ENCODE peak calls at places on chromosomes 4 and X, in four cellular contexts. H is fibroblast of lung, M is right atrium auricular region, Q is transverse colon. P is an unnamed sample.
A peak's percentile ranks its signal among the peaks of the same experiment; 100 is the strongest.

GRCh38 chrX:124651031-124651430 is 304.7 kb downstream of the SH2D1A start:
- DNase-seq in H (no peak), M (no peak), Q (no peak), P (no peak)

GRCh38 chr4:8516996-8517550 is 63.1 kb upstream of the GPR78 start:
- DNase-seq in H (no peak), M (no peak), Q (no peak), P (no peak)

GRCh38 chr4:164058775-164059174 is 564.3 kb downstream of the TMA16 start:
- DNase-seq in H (peak; percentile 56), M (no peak), Q (no peak), P (no peak)

GRCh38 chr4:8128096-8128856 is 30.3 kb downstream of the ABLIM2 start:
- DNase-seq in H (no peak), M (no peak), Q (no peak), P (no peak)

GRCh38 chrX:20913760-20914159 is 460.5 kb upstream of the CNKSR2 start:
- DNase-seq in H (no peak), M (no peak), Q (no peak), P (no peak)

GRCh38 chrX:71492086-71493065 is 40.5 kb upstream of the OGT start:
- DNase-seq in H (peak; percentile 51), M (peak; percentile 60), Q (peak; percentile 44), P (peak; percentile 37)

GRCh38 chrX:69121321-69122000 is 43.8 kb downstream of the PJA1 start:
- DNase-seq in H (no peak), M (no peak), Q (no peak), P (no peak)

GRCh38 chrX:134246282-134246681 is 9.3 kb downstream of the CCDC160 start:
- DNase-seq in H (no peak), M (no peak), Q (no peak), P (no peak)

GRCh38 chr4:75723117-75723801 is 1.1 kb upstream of the USO1 start:
- DNase-seq in H (peak; percentile 72), M (no peak), Q (no peak), P (no peak)

GRCh38 chr4:169115897-169116254 is 105.8 kb upstream of the CBR4 start:
- DNase-seq in H (peak; percentile 100), M (no peak), Q (peak; percentile 19), P (no peak)

GRCh38 chrX:110432831-110433230 is 74.2 kb downstream of the RTL9 start:
- DNase-seq in H (no peak), M (no peak), Q (no peak), P (no peak)

GRCh38 chrX:110435191-110435590 is 76.5 kb downstream of the RTL9 start:
- DNase-seq in H (no peak), M (no peak), Q (no peak), P (no peak)

GRCh38 chrX:110430293-110431076 is 71.8 kb downstream of the RTL9 start:
- DNase-seq in H (no peak), M (no peak), Q (no peak), P (no peak)

GRCh38 chrX:110428144-110428543 is 69.5 kb downstream of the RTL9 start:
- DNase-seq in H (peak; percentile 57), M (no peak), Q (no peak), P (no peak)

GRCh38 chrX:110432066-110432465 is 73.4 kb downstream of the RTL9 start:
- DNase-seq in H (no peak), M (no peak), Q (no peak), P (no peak)
- H3K4me3 ChIP-seq in H (no peak overlapping the region), M (no peak overlapping the region), Q (no peak overlapping the region), P (no peak overlapping the region)

DNA sequence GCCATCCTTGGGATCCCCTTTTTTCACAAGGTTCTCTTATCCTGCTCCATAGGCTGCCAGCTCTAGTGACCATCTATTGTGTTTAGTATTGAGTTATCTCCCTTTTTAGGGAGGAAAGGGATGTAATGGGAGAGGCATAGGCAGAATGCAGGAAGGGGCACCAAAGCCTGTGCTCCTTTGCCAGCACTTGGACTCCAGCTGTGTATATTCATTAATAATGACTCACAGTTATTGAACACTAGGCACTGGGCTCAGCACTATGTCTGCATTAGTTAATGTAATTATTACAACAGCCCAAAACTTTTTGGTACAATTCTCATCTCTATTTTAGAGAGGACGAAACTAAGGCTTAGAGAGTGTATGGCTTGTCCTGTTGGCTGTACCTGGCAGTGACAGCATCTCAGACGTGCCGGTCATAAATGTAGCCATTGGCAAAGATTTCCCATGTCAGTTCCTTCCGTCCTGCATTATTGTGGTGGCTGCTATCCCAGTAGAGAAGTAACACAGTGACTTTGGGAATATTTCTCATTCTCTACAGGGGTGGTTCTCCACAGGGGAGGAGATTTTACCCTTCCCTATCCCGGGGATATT is 90.3 kb downstream of the AFF1 start:
- DNase-seq in H (no peak), M (no peak), Q (no peak), P (no peak)
- H3K4me1 ChIP-seq in H (peaks cover 3% of the 10 kb centered on the region), M (no peaks in the 10 kb centered on the region), Q (peaks cover 64% of the 10 kb centered on the region), P (peaks cover 13% of the 10 kb centered on the region)

GRCh38 chr4:150826302-150826701 is 188.8 kb downstream of the LRBA start:
- DNase-seq in H (no peak), M (no peak), Q (no peak), P (no peak)
- H3K4me3 ChIP-seq in H (no peak overlapping the region), M (no peak overlapping the region), Q (no peak overlapping the region), P (no peak overlapping the region)

GRCh38 chr4:184472540-184473264 is 1.6 kb downstream of the IRF2 start:
- DNase-seq in H (peak; percentile 75), M (peak; percentile 73), Q (peak; percentile 92), P (peak; percentile 70)
- H3K4me1 ChIP-seq in H (no peaks in the 10 kb centered on the region), M (no peaks in the 10 kb centered on the region), Q (peaks cover 35% of the 10 kb centered on the region), P (peaks cover 17% of the 10 kb centered on the region)

DNA sequence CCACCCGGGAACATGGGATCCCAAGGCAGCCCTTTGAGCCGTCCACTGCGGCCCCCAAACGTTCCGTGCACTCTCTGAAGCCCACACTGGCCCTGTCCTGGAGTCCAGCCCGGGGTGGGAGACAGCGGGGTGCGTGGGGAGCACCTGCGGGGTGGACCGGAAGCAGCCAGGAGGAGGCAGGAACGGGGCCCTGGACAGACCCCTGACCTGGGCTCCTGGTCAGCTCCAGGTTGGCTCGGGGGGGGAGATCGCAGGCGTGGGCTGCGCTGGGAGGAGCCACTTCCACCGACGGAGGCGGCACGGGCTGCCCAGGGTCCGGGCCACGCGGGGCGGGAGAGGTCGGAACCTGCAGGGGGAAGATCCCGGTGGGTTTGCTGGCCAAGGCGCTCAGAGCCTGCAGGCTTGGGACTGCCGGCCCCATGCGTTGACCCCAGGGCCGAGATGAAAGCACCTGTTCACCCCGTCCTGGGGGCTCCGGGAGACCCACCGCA is 5.7 kb upstream of the PLCXD1 start:
- DNase-seq in H (no peak), M (no peak), Q (no peak), P (no peak)
- H3K4me3 ChIP-seq in H (no peak overlapping the region), M (peak overlapping the region; percentile 53), Q (peak overlapping the region; percentile 69), P (peak overlapping the region; percentile 3)

GRCh38 chr4:154741877-154742851 is 1.6 kb upstream of the LRAT start:
- DNase-seq in H (peak; percentile 19), M (no peak), Q (no peak), P (no peak)
- H3K4me1 ChIP-seq in H (no peaks in the 10 kb centered on the region), M (no peaks in the 10 kb centered on the region), Q (no peaks in the 10 kb centered on the region), P (peaks cover 6% of the 10 kb centered on the region)

DNA sequence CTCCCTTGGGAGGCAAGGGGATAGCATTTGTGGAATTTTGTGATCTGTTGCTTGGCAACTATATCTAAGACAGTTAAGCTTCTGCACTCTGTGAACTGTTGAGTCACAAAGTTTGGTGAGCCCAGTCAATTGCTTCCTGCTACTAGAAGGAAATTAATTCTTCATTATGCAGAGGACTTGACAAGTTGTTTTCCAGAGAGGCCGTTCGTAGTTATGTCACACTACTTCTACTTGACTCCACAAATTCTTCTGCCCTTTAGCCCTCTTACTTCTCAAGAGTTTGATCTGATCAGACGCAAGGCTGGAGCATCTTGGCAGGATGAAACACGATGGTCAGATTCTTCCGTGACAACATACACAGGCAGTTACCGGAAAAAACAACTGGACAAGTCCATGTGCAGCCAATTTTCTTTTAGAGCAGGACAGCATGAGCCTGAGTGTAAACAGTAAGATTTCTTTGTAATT is at the start of gene C4orf51:
- DNase-seq in H (peak; percentile 87), M (no peak), Q (no peak), P (no peak)
- H3K4me3 ChIP-seq in H (no peak within 1 kb of the TSS), M (no peak within 1 kb of the TSS), Q (no peak within 1 kb of the TSS), P (no peak within 1 kb of the TSS)

GRCh38 chrX:16394290-16394689 is 227.0 kb downstream of the MAGEB17 start:
- DNase-seq in H (no peak), M (no peak), Q (no peak), P (no peak)
- H3K4me1 ChIP-seq in H (no peaks in the 10 kb centered on the region), M (no peaks in the 10 kb centered on the region), Q (no peaks in the 10 kb centered on the region), P (no peaks in the 10 kb centered on the region)